ENCODE peak calls at places on chromosomes 2 and 18, in ten cellular contexts. Z is stimulated activated CD4-positive, alpha-beta T cell treated with anti-CD3 and anti-CD28 coated beads, Interleukin-4, amount 100 ng/mL, for 4 hours; L is left cardiac atrium; V is CD4-positive, alpha-beta T cell; F is mammary epithelial cell; P is cardiac fibroblast; C is GM12865; Y is HAP-1; M is cerebellar nuclear complex; K is activated naive CD8-positive, alpha-beta T cell treated with anti-CD3 and anti-CD28 coated beads for 36 hours. U is an unnamed sample.

GRCh38 chr18:31512203-31512764 is 14.3 kb downstream of the DSG2 start:
- DNase-seq in Z (no peak), L (no peak), V (no peak), F (peak), P (peak), C (no peak), Y (no peak), M (no peak), K (no peak), U (no peak)

GRCh38 chr2:193847140-193847539 is 1652.4 kb upstream of the TMEFF2 start:
- DNase-seq in Z (no peak), L (no peak), V (no peak), F (peak), P (peak), C (no peak), Y (no peak), M (no peak), K (no peak), U (no peak)

GRCh38 chr2:237354930-237355329 is 59.0 kb downstream of the COL6A3 start:
- DNase-seq in Z (no peak), L (peak), V (no peak), F (peak), P (peak), C (no peak), Y (no peak), M (no peak), K (no peak), U (no peak)

GRCh38 chr18:49786019-49786720 is 27.2 kb downstream of the ACAA2 start:
- DNase-seq in Z (no peak), L (no peak), V (no peak), F (no peak), P (no peak), C (no peak), Y (no peak), M (no peak), K (no peak), U (no peak)

GRCh38 chr2:215409331-215410127 is 26.3 kb downstream of the FN1 start:
- DNase-seq in Z (no peak), L (no peak), V (no peak), F (peak), P (no peak), C (no peak), Y (no peak), M (no peak), K (peak), U (peak)

GRCh38 chr2:50476174-50476573 is 555.8 kb downstream of the NRXN1 start:
- DNase-seq in Z (no peak), L (no peak), V (no peak), F (peak), P (no peak), C (no peak), Y (no peak), M (no peak), K (no peak), U (no peak)

GRCh38 chr2:181231886-181232644 is 225.1 kb upstream of the ITGA4 start:
- DNase-seq in Z (no peak), L (no peak), V (no peak), F (no peak), P (peak), C (no peak), Y (no peak), M (peak), K (no peak), U (no peak)

GRCh38 chr2:234446404-234447076 is 50.3 kb downstream of the ARL4C start:
- DNase-seq in Z (peak), L (peak), V (peak), F (peak), P (no peak), C (peak), Y (no peak), M (no peak), K (peak), U (peak)

U was measured in activated CD8-positive, alpha-beta T cell treated with anti-CD3 and anti-CD28 coated beads for 36 hours.